ENCODE peak calls at places on chromosomes 11 and 22, in five cellular contexts. T, D, X, Y and O are unnamed samples. For H3K36me3 and H3K9me3, the result is how much of the 10 kb centered on the place peaks cover.

GRCh38 chr11:63610604-63611394 is 3.4 kb downstream of the PLAAT3 start:
- DNase-seq in Y (peak), D (no peak), T (peak), X (no peak), O (no peak)

GRCh38 chr22:35620624-35621245 is 3.6 kb upstream of the MB start:
- DNase-seq in T (peak), X (peak), Y (no peak), D (no peak), O (peak)

GRCh38 chr11:4076774-4077173 is 17.8 kb upstream of the RRM1 start:
- DNase-seq in Y (no peak), D (no peak), X (no peak), T (no peak), O (no peak)

GRCh38 chr22:36358533-36359171 is 29.1 kb downstream of the MYH9 start:
- DNase-seq in X (no peak), D (peak), Y (no peak), T (no peak), O (no peak)

GRCh38 chr11:20964985-20965384 is 295.6 kb downstream of the NELL1 start:
- DNase-seq in X (no peak), D (no peak), T (no peak), Y (no peak), O (no peak)

GRCh38 chr22:30667486-30668305 is at the start of gene DUSP18:
- DNase-seq in T (peak), X (peak), Y (peak), D (peak), O (peak)

GRCh38 chr11:27858901-27859300 is 158.6 kb upstream of the BDNF start:
- DNase-seq in X (no peak), D (no peak), Y (no peak), T (no peak), O (no peak)

GRCh38 chr22:30602049-30602448 is 4.9 kb upstream of the TCN2 start:
- DNase-seq in Y (no peak), T (no peak), D (peak), X (peak), O (no peak)

GRCh38 chr11:134727636-134728035 is 315.6 kb upstream of the B3GAT1 start:
- DNase-seq in D (no peak), T (no peak), Y (no peak), X (no peak), O (no peak)

GRCh38 chr11:27294654-27295053 is 68.4 kb downstream of the CCDC34 start:
- DNase-seq in T (no peak), X (no peak), D (no peak), Y (no peak), O (no peak)

GRCh38 chr11:133576351-133576750 is 44.0 kb upstream of the OPCML start:
- DNase-seq in T (no peak), D (no peak), X (no peak), Y (peak), O (peak)

GRCh38 chr22:23547818-23548500 is 32.1 kb downstream of the IGLL1 start:
- DNase-seq in D (no peak), Y (peak), X (no peak), T (no peak), O (no peak)

GRCh38 chr11:10618490-10618889 is 50.0 kb upstream of the LYVE1 start:
- DNase-seq in D (no peak), Y (no peak), X (no peak), T (no peak), O (no peak)

GRCh38 chr11:8913961-8914660 is 3.1 kb downstream of the AKIP1 start:
- DNase-seq in Y (peak), D (peak), X (peak), T (peak), O (peak)

GRCh38 chr11:45110562-45110961 is 35.9 kb upstream of the PRDM11 start:
- DNase-seq in T (peak), D (peak), Y (peak), X (peak), O (peak)

GRCh38 chr22:46019351-46019750 is 42.4 kb upstream of the WNT7B start:
- DNase-seq in Y (no peak), X (no peak), T (no peak), D (no peak), O (no peak)

GRCh38 chr11:117923773-117924172 is 5.4 kb downstream of the TMPRSS13 start:
- DNase-seq in X (no peak), Y (no peak), D (no peak), T (no peak), O (no peak)

GRCh38 chr11:13868710-13869403 is 93.7 kb upstream of the SPON1 start:
- DNase-seq in D (no peak), T (no peak), X (no peak), Y (no peak), O (no peak)

GRCh38 chr11:103926990-103927389 is 109.5 kb upstream of the DDI1 start:
- DNase-seq in T (no peak), X (no peak), Y (no peak), D (no peak), O (no peak)

GRCh38 chr11:84290647-84291046 is 1004.5 kb upstream of the CCDC90B start:
- DNase-seq in T (no peak), X (no peak), Y (no peak), D (peak), O (no peak)

GRCh38 chr11:40188848-40189247 is 1270.6 kb downstream of the LRRC4C start:
- DNase-seq in T (no peak), Y (no peak), D (no peak), X (no peak), O (no peak)

GRCh38 chr22:35539910-35540599 is 576 bp upstream of the RASD2 start:
- DNase-seq in D (no peak), Y (peak), X (peak), T (peak), O (peak)

GRCh38 chr11:45178223-45178622 is 31.8 kb downstream of the PRDM11 start:
- DNase-seq in D (no peak), T (no peak), X (no peak), Y (no peak), O (no peak)

GRCh38 chr22:17570851-17571631 is 7.7 kb downstream of the SLC25A18 start:
- DNase-seq in Y (peak), X (peak), T (peak), D (peak), O (no peak)

GRCh38 chr11:1476946-1477736 is 9.4 kb downstream of the MOB2 start:
- DNase-seq in X (no peak), Y (no peak), T (no peak), D (no peak), O (no peak)

GRCh38 chr11:111365722-111366559 is 13.1 kb downstream of the POU2AF1 start:
- DNase-seq in D (no peak), T (no peak), Y (no peak), X (no peak), O (no peak)

GRCh38 chr11:1392111-1392510 is 2.4 kb downstream of the BRSK2 start:
- DNase-seq in X (no peak), D (no peak), T (no peak), Y (peak), O (no peak)

GRCh38 chr11:90250970-90251369 is 28.1 kb upstream of the CHORDC1 start:
- DNase-seq in D (no peak), X (no peak), T (no peak), Y (no peak), O (no peak)

GRCh38 chr11:24683578-24683977 is 186.7 kb downstream of the LUZP2 start:
- DNase-seq in D (no peak), X (no peak), Y (no peak), T (no peak), O (no peak)

GRCh38 chr11:44600739-44601416 is 35.4 kb downstream of the CD82 start:
- DNase-seq in Y (no peak), D (peak), X (no peak), T (peak), O (peak)

GRCh38 chr22:18152519-18152918 is 2.5 kb downstream of the USP18 start:
- DNase-seq in X (no peak), Y (no peak), D (no peak), T (no peak), O (no peak)

GRCh38 chr11:128848815-128849455 is 18.2 kb downstream of the KCNJ1 start:
- DNase-seq in T (peak), D (peak), X (peak), Y (peak), O (peak)

GRCh38 chr11:12140186-12140938 is 30.0 kb downstream of the MICAL2 start:
- DNase-seq in Y (no peak), T (no peak), X (no peak), D (no peak), O (no peak)
- H3K36me3 ChIP-seq in Y (under half), T (under half), X (under half), D (under half), O (under half)

GRCh38 chr11:18012906-18013781 is at the start of gene SERGEF:
- DNase-seq in D (peak), T (peak), X (peak), Y (peak), O (peak)
- TF ChIP-seq CTCF in D (no peak), T (peak), X (no peak), Y (no peak), O (no peak)

GRCh38 chr11:2650343-2650867 is 49.4 kb downstream of the KCNQ1OT1 start:
- DNase-seq in Y (no peak), T (no peak), D (no peak), X (no peak), O (no peak)

GRCh38 chr11:2652362-2652761 is 47.4 kb downstream of the KCNQ1OT1 start:
- DNase-seq in Y (no peak), T (no peak), X (no peak), D (no peak), O (no peak)

GRCh38 chr11:2651826-2652237 is 48.0 kb downstream of the KCNQ1OT1 start:
- DNase-seq in D (no peak), T (no peak), X (no peak), Y (no peak), O (no peak)

GRCh38 chr11:2649848-2650247 is 49.9 kb downstream of the KCNQ1OT1 start:
- DNase-seq in D (no peak), Y (no peak), X (no peak), T (no peak), O (no peak)

GRCh38 chr11:2651054-2651617 is 48.7 kb downstream of the KCNQ1OT1 start:
- DNase-seq in T (no peak), Y (no peak), X (no peak), D (no peak), O (no peak)
- H3K9me3 ChIP-seq in T (under half), Y (under half), X (under half), D (under half), O (under half)

GRCh38 chr11:76456571-76456970 is 11.8 kb downstream of the EMSY start:
- DNase-seq in T (no peak), D (no peak), Y (no peak), X (no peak), O (no peak)
- H3K36me3 ChIP-seq in T (half or more), D (under half), Y (under half), X (under half), O (under half)

DNA sequence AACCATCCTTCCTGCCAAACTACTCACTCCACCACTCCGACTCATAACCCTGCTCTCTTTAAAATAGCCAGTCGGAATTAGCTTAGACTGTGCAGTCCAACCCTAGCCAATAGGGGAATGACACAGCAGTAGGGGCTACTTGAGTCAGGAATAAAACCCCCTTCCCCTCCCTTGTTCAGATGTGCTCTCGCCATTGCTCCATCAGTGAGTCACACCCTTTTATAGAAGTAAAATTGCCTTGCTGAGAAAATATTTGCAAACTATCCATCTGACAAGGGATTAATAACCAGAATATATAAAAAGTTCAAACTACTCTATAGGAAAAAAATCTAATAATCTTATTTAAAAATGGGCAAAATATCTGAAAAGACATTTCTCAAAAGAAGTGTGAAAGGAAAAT is 26.2 kb downstream of the DMC1 start:
- DNase-seq in T (no peak), D (no peak), X (no peak), Y (no peak), O (no peak)
- TF ChIP-seq CTCF in T (no peak), D (no peak), X (no peak), Y (no peak), O (no peak)

GRCh38 chr22:47442821-47443220 is 680.4 kb downstream of the TBC1D22A start:
- DNase-seq in D (no peak), X (no peak), T (no peak), Y (no peak), O (no peak)
- H3K9me3 ChIP-seq in D (under half), X (under half), T (under half), Y (under half), O (under half)

DNA sequence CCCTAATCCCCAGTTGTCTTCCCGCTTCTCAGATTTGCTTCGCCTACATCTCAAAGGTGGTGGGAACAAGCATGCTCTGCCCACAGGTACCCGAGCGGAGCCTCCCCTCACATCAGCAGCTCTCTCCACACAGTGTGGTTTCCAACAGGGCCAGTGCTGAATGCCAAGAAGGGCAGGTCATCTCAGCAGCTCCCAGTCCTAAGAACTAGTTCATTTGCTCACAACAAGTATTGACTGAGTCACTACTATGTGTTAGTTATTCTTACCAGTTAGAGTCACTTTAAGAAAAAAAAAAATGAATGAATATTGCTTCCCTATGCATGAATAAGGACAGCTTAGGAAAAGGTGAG is 66.2 kb downstream of the THAP12 start:
- DNase-seq in T (no peak), X (no peak), D (peak), Y (no peak), O (no peak)
- H3K36me3 ChIP-seq in T (under half), X (under half), D (under half), Y (under half), O (under half)